ENCODE peak calls at places on chromosome 4, in four cellular contexts. D, M, T and N are unnamed samples.
A peak's percentile ranks its signal among the peaks of the same experiment; 100 is the strongest.

GRCh38 chr4:68346461-68346860 is 3.4 kb downstream of the YTHDC1 start:
- DNase-seq in T (no peak), D (peak; percentile 31), M (no peak), N (no peak)

GRCh38 chr4:169530048-169530447 is 82.3 kb downstream of the NEK1 start:
- DNase-seq in T (no peak), D (no peak), M (no peak), N (no peak)

GRCh38 chr4:160403066-160403465 is 1300.2 kb downstream of the RAPGEF2 start:
- DNase-seq in D (no peak), M (no peak), T (no peak), N (no peak)

GRCh38 chr4:10017037-10017893 is 4.0 kb downstream of the SLC2A9 start:
- DNase-seq in D (no peak), T (no peak), M (no peak), N (no peak)

GRCh38 chr4:55444822-55445221 is 49.1 kb downstream of the TMEM165 start:
- DNase-seq in T (peak; percentile 50), D (peak; percentile 49), M (no peak), N (no peak)

GRCh38 chr4:174523003-174523693 is 860 bp upstream of the HPGD start:
- DNase-seq in M (no peak), D (no peak), T (peak; percentile 21), N (no peak)

GRCh38 chr4:97548186-97548585 is 595.1 kb downstream of the STPG2 start:
- DNase-seq in D (no peak), T (no peak), M (no peak), N (no peak)

GRCh38 chr4:171847751-171848150 is 34.5 kb downstream of the GALNTL6 start:
- DNase-seq in M (no peak), D (no peak), T (no peak), N (no peak)

GRCh38 chr4:384311-385010 is 46.8 kb downstream of the ZNF141 start:
- DNase-seq in M (no peak), T (no peak), D (no peak), N (no peak)

GRCh38 chr4:40301592-40301991 is 33.5 kb upstream of the CHRNA9 start:
- DNase-seq in T (no peak), M (peak; percentile 90), D (no peak), N (no peak)

GRCh38 chr4:76307670-76308014 is 1.1 kb downstream of the STBD1 start:
- DNase-seq in D (no peak), T (no peak), M (no peak), N (no peak)

GRCh38 chr4:76306882-76307669 is 543 bp downstream of the STBD1 start:
- DNase-seq in T (peak; percentile 61), M (peak; percentile 90), D (peak; percentile 55), N (no peak)

GRCh38 chr4:76309939-76310549 is 3.5 kb downstream of the STBD1 start:
- DNase-seq in D (no peak), T (no peak), M (no peak), N (no peak)

GRCh38 chr4:76310683-76311082 is 4.2 kb downstream of the STBD1 start:
- DNase-seq in D (no peak), M (no peak), T (no peak), N (no peak)

DNA sequence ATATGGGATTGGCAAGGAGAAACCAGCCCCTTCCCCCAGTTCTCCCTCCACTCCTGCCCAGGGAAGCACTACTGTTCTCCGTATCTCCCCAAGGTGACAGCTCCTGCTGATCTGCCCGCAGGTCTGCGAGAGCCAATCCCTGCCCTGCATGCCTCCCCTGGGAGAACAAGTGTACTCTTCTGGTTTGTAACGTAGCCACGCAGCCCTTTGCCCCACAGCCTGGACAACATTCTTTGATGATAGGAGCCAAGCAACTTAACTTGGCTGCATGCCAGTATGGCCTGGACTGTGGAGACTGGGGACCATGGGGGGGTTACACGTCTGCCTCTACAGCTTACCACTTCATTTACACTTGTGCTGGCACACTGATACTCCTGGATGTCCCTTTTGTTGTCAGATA is 2.0 kb downstream of the STBD1 start:
- DNase-seq in T (no peak), D (no peak), M (no peak), N (no peak)
- TF ChIP-seq CTCF in T (no peak), D (no peak), M (no peak), N (no peak)

DNA sequence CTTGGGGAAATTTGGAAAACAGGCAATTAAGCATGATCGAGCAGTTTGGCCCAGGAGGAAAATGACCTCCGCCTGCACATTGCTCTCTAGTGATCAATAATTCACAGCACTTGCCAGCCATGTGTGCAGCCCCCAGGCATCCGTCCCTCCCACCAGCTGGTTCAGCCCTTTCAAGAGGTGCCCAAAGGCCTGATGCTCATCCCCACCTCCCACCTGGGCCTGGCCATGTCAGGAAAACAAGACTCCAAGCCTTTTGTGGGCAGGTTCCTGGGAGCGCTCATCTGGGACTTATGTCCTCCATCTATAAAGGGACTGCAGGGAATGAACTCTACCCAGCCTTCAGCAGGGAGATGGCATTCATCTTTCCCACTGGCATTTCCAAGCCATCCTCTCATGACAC is 17.5 kb upstream of the PPP2R2C start:
- DNase-seq in D (no peak), T (no peak), M (no peak), N (no peak)
- H3K4me3 ChIP-seq in D (no peak overlapping the region), T (no peak overlapping the region), M (no peak overlapping the region), N (no peak overlapping the region)

GRCh38 chr4:188270273-188271069 is 131.2 kb downstream of the TRIML1 start:
- DNase-seq in T (no peak), M (no peak), D (no peak), N (no peak)

GRCh38 chr4:188266386-188266785 is 127.1 kb downstream of the TRIML1 start:
- DNase-seq in M (no peak), D (no peak), T (no peak), N (no peak)

GRCh38 chr4:188262464-188262863 is 123.2 kb downstream of the TRIML1 start:
- DNase-seq in D (no peak), T (peak; percentile 24), M (no peak), N (no peak)

GRCh38 chr4:188268081-188268908 is 129.1 kb downstream of the TRIML1 start:
- DNase-seq in M (no peak), T (no peak), D (no peak), N (no peak)
- TF ChIP-seq CTCF in M (no peak), T (no peak), D (no peak), N (no peak)

GRCh38 chr4:22245294-22245693 is 270.6 kb downstream of the ADGRA3 start:
- DNase-seq in D (no peak), M (no peak), T (no peak), N (no peak)
- H3K4me3 ChIP-seq in D (no peak overlapping the region), M (no peak overlapping the region), T (no peak overlapping the region), N (no peak overlapping the region)

GRCh38 chr4:156800463-156800862 is 171.1 kb downstream of the PDGFC start:
- DNase-seq in D (no peak), M (no peak), T (no peak), N (no peak)
- TF ChIP-seq CTCF in D (peak; percentile 7), M (no peak), T (no peak), N (no peak)

GRCh38 chr4:122832732-122833131 is 6.1 kb downstream of the FGF2 start:
- DNase-seq in T (no peak), M (no peak), D (peak; percentile 59), N (no peak)
- H3K4me3 ChIP-seq in T (no peak overlapping the region), M (no peak overlapping the region), D (peak overlapping the region; percentile 2), N (no peak overlapping the region)